ENCODE peak calls at places on chromosomes 16 and 17, in four cellular contexts. One of them, this sample, is unnamed.

GRCh38 chr16:81866820-81867440 is 87.8 kb downstream of the PLCG2 start:
- DNase-seq in posterior vena cava: peak
- DNase-seq in suprapubic skin: peak
- DNase-seq in activated naive CD4-positive, alpha-beta T cell: no peak
- DNase-seq in this sample: no peak

GRCh38 chr17:64358261-64358788 is 32.3 kb downstream of the PECAM1 start:
- DNase-seq in posterior vena cava: no peak
- DNase-seq in suprapubic skin: no peak
- DNase-seq in activated naive CD4-positive, alpha-beta T cell: no peak
- DNase-seq in this sample: no peak

GRCh38 chr17:81294512-81295030 is 536 bp downstream of the SLC38A10 start:
- DNase-seq in posterior vena cava: no peak
- DNase-seq in suprapubic skin: no peak
- DNase-seq in activated naive CD4-positive, alpha-beta T cell: no peak
- DNase-seq in this sample: peak

GRCh38 chr16:12612598-12613101 is 191.0 kb downstream of the CPPED1 start:
- DNase-seq in posterior vena cava: no peak
- DNase-seq in suprapubic skin: no peak
- DNase-seq in activated naive CD4-positive, alpha-beta T cell: no peak
- DNase-seq in this sample: no peak

GRCh38 chr17:41287050-41287449 is 11.6 kb downstream of the KRTAP9-7 start:
- DNase-seq in posterior vena cava: no peak
- DNase-seq in suprapubic skin: no peak
- DNase-seq in activated naive CD4-positive, alpha-beta T cell: no peak
- DNase-seq in this sample: no peak

GRCh38 chr17:35390663-35391062 is 17.2 kb upstream of the SLFN11 start:
- DNase-seq in posterior vena cava: no peak
- DNase-seq in suprapubic skin: no peak
- DNase-seq in activated naive CD4-positive, alpha-beta T cell: no peak
- DNase-seq in this sample: no peak

GRCh38 chr17:73307130-73307529 is 4.7 kb downstream of the CDC42EP4 start:
- DNase-seq in posterior vena cava: no peak
- DNase-seq in suprapubic skin: no peak
- DNase-seq in activated naive CD4-positive, alpha-beta T cell: no peak
- DNase-seq in this sample: no peak

GRCh38 chr17:57915532-57915931 is 39.7 kb downstream of the CUEDC1 start:
- DNase-seq in posterior vena cava: no peak
- DNase-seq in suprapubic skin: no peak
- DNase-seq in activated naive CD4-positive, alpha-beta T cell: no peak
- DNase-seq in this sample: no peak

GRCh38 chr17:44959821-44960523 is 8.1 kb downstream of the C1QL1 start:
- DNase-seq in posterior vena cava: peak
- DNase-seq in suprapubic skin: no peak
- DNase-seq in activated naive CD4-positive, alpha-beta T cell: no peak
- DNase-seq in this sample: no peak

GRCh38 chr17:41959336-41960095 is 7.1 kb upstream of the CNP start:
- DNase-seq in posterior vena cava: no peak
- DNase-seq in suprapubic skin: no peak
- DNase-seq in activated naive CD4-positive, alpha-beta T cell: no peak
- DNase-seq in this sample: peak

GRCh38 chr16:55476625-55477533 is 2.1 kb upstream of the MMP2 start:
- DNase-seq in posterior vena cava: no peak
- DNase-seq in suprapubic skin: no peak
- DNase-seq in activated naive CD4-positive, alpha-beta T cell: no peak
- DNase-seq in this sample: no peak

GRCh38 chr16:49663081-49664057 is 192.5 kb downstream of the ZNF423 start:
- DNase-seq in posterior vena cava: no peak
- DNase-seq in suprapubic skin: no peak
- DNase-seq in activated naive CD4-positive, alpha-beta T cell: no peak
- DNase-seq in this sample: no peak

GRCh38 chr16:86424413-86424812 is 85.9 kb upstream of the FOXF1 start:
- DNase-seq in posterior vena cava: no peak
- DNase-seq in suprapubic skin: no peak
- DNase-seq in activated naive CD4-positive, alpha-beta T cell: no peak
- DNase-seq in this sample: no peak

GRCh38 chr17:47170710-47171109 is 18.4 kb downstream of the CDC27 start:
- DNase-seq in posterior vena cava: no peak
- DNase-seq in suprapubic skin: no peak
- DNase-seq in activated naive CD4-positive, alpha-beta T cell: no peak
- DNase-seq in this sample: no peak

GRCh38 chr17:69761011-69761410 is 314.0 kb upstream of the KCNJ16 start:
- DNase-seq in posterior vena cava: no peak
- DNase-seq in suprapubic skin: no peak
- DNase-seq in activated naive CD4-positive, alpha-beta T cell: no peak
- DNase-seq in this sample: no peak

GRCh38 chr17:49361129-49361901 is 735 bp downstream of the ZNF652 start:
- DNase-seq in posterior vena cava: peak
- DNase-seq in suprapubic skin: peak
- DNase-seq in activated naive CD4-positive, alpha-beta T cell: peak
- DNase-seq in this sample: no peak

GRCh38 chr16:54102888-54103866 is 183.4 kb downstream of the IRX3 start:
- DNase-seq in posterior vena cava: no peak
- DNase-seq in suprapubic skin: no peak
- DNase-seq in activated naive CD4-positive, alpha-beta T cell: no peak
- DNase-seq in this sample: no peak

GRCh38 chr17:12967962-12968361 is 49.9 kb downstream of the ELAC2 start:
- DNase-seq in posterior vena cava: no peak
- DNase-seq in suprapubic skin: no peak
- DNase-seq in activated naive CD4-positive, alpha-beta T cell: no peak
- DNase-seq in this sample: no peak

GRCh38 chr17:68033636-68034451 is 1.7 kb upstream of the KPNA2 start:
- DNase-seq in posterior vena cava: no peak
- DNase-seq in suprapubic skin: no peak
- DNase-seq in activated naive CD4-positive, alpha-beta T cell: no peak
- DNase-seq in this sample: peak

GRCh38 chr17:78852709-78853111 is 12.1 kb upstream of the USP36 start:
- DNase-seq in posterior vena cava: no peak
- DNase-seq in suprapubic skin: no peak
- DNase-seq in activated naive CD4-positive, alpha-beta T cell: no peak
- DNase-seq in this sample: peak

GRCh38 chr16:67277294-67277998 is 1.9 kb upstream of the PLEKHG4 start:
- DNase-seq in posterior vena cava: peak
- DNase-seq in suprapubic skin: no peak
- DNase-seq in activated naive CD4-positive, alpha-beta T cell: no peak
- DNase-seq in this sample: no peak

GRCh38 chr16:4529085-4530060 is 9.2 kb downstream of the CDIP1 start:
- DNase-seq in posterior vena cava: no peak
- DNase-seq in suprapubic skin: no peak
- DNase-seq in activated naive CD4-positive, alpha-beta T cell: no peak
- DNase-seq in this sample: no peak

GRCh38 chr16:66359811-66360608 is 6.5 kb upstream of the CDH5 start:
- DNase-seq in posterior vena cava: no peak
- DNase-seq in suprapubic skin: no peak
- DNase-seq in activated naive CD4-positive, alpha-beta T cell: no peak
- DNase-seq in this sample: peak

GRCh38 chr17:31499771-31500554 is 108.5 kb downstream of the RAB11FIP4 start:
- DNase-seq in posterior vena cava: no peak
- DNase-seq in suprapubic skin: no peak
- DNase-seq in activated naive CD4-positive, alpha-beta T cell: no peak
- DNase-seq in this sample: no peak

GRCh38 chr17:32876414-32877163 is at the start of gene MYO1D:
- DNase-seq in posterior vena cava: peak
- DNase-seq in suprapubic skin: peak
- DNase-seq in activated naive CD4-positive, alpha-beta T cell: peak
- DNase-seq in this sample: no peak

GRCh38 chr17:63695889-63696288 is 4.0 kb downstream of the LIMD2 start:
- DNase-seq in posterior vena cava: no peak
- DNase-seq in suprapubic skin: no peak
- DNase-seq in activated naive CD4-positive, alpha-beta T cell: no peak
- DNase-seq in this sample: no peak

GRCh38 chr17:52410781-52411180 is 252.3 kb upstream of the CA10 start:
- DNase-seq in posterior vena cava: no peak
- DNase-seq in suprapubic skin: no peak
- DNase-seq in activated naive CD4-positive, alpha-beta T cell: no peak
- DNase-seq in this sample: no peak

GRCh38 chr17:9890124-9890523 is 14.9 kb downstream of the RCVRN start:
- DNase-seq in posterior vena cava: no peak
- DNase-seq in suprapubic skin: no peak
- DNase-seq in activated naive CD4-positive, alpha-beta T cell: no peak
- DNase-seq in this sample: peak

GRCh38 chr17:69588739-69589334 is 174.3 kb downstream of the MAP2K6 start:
- DNase-seq in posterior vena cava: no peak
- DNase-seq in suprapubic skin: no peak
- DNase-seq in activated naive CD4-positive, alpha-beta T cell: no peak
- DNase-seq in this sample: no peak

GRCh38 chr16:89093602-89094251 is at the start of gene ACSF3:
- DNase-seq in posterior vena cava: peak
- DNase-seq in suprapubic skin: no peak
- DNase-seq in activated naive CD4-positive, alpha-beta T cell: peak
- DNase-seq in this sample: peak

GRCh38 chr17:1762233-1762905 is 509 bp downstream of the SERPINF1 start:
- DNase-seq in posterior vena cava: peak
- DNase-seq in suprapubic skin: no peak
- DNase-seq in activated naive CD4-positive, alpha-beta T cell: no peak
- DNase-seq in this sample: no peak

GRCh38 chr16:68728558-68728957 is 8.5 kb upstream of the CDH1 start:
- DNase-seq in posterior vena cava: no peak
- DNase-seq in suprapubic skin: no peak
- DNase-seq in activated naive CD4-positive, alpha-beta T cell: no peak
- DNase-seq in this sample: no peak

GRCh38 chr17:9225305-9226101 is 204.2 kb downstream of the NTN1 start:
- DNase-seq in posterior vena cava: no peak
- DNase-seq in suprapubic skin: peak
- DNase-seq in activated naive CD4-positive, alpha-beta T cell: no peak
- DNase-seq in this sample: no peak

GRCh38 chr16:870856-871561 is 70.5 kb upstream of the GNG13 start:
- DNase-seq in posterior vena cava: no peak
- DNase-seq in suprapubic skin: no peak
- DNase-seq in activated naive CD4-positive, alpha-beta T cell: no peak
- DNase-seq in this sample: no peak

GRCh38 chr16:89448656-89449055 is 41.7 kb downstream of the ANKRD11 start:
- DNase-seq in posterior vena cava: no peak
- DNase-seq in suprapubic skin: no peak
- DNase-seq in activated naive CD4-positive, alpha-beta T cell: no peak
- DNase-seq in this sample: no peak